ENCODE peak calls at places on chromosomes 7 and 10, in six cellular contexts. I is HCT116, Q is H1, B is NT2/D1, O is HepG2, D is K562. J is an unnamed sample.

GRCh38 chr7:118590107-118590506 is 365.6 kb downstream of the ANKRD7 start:
- DNase-seq in Q (no peak), I (peak), O (no peak), D (no peak), B (peak), J (no peak)

GRCh38 chr7:151415375-151416112 is 5.7 kb upstream of the WDR86 start:
- DNase-seq in D (no peak), O (peak), Q (no peak), I (no peak), B (no peak), J (no peak)

GRCh38 chr7:44608916-44609648 is 2.7 kb downstream of the OGDH start:
- DNase-seq in D (no peak), O (no peak), B (peak), I (no peak), Q (no peak), J (no peak)

GRCh38 chr7:150950496-150951180 is 27.5 kb downstream of the KCNH2 start:
- DNase-seq in O (no peak), D (no peak), I (no peak), B (no peak), Q (no peak), J (no peak)

GRCh38 chr7:44748948-44749731 is 493 bp downstream of the ZMIZ2 start:
- DNase-seq in B (no peak), D (peak), I (no peak), O (no peak), Q (no peak), J (no peak)

GRCh38 chr7:45978731-45979211 is 57.7 kb upstream of the IGFBP3 start:
- DNase-seq in O (no peak), D (no peak), B (no peak), Q (no peak), I (no peak), J (no peak)

GRCh38 chr7:148699772-148700629 is 1.3 kb downstream of the CUL1 start:
- DNase-seq in O (peak), Q (no peak), I (no peak), B (no peak), D (no peak), J (no peak)

GRCh38 chr7:44949315-44949714 is 29.5 kb downstream of the MYO1G start:
- DNase-seq in B (no peak), Q (no peak), I (no peak), D (no peak), O (no peak), J (no peak)

GRCh38 chr7:39002755-39003154 is 25.0 kb downstream of the POU6F2 start:
- DNase-seq in Q (no peak), B (no peak), O (no peak), D (no peak), I (no peak), J (no peak)

GRCh38 chr7:39453743-39454355 is 112.4 kb upstream of the YAE1 start:
- DNase-seq in I (peak), Q (peak), O (peak), D (peak), B (peak), J (peak)

GRCh38 chr10:118568327-118568848 is 27.1 kb downstream of the PRLHR start:
- DNase-seq in Q (no peak), O (peak), I (peak), B (peak), D (peak), J (peak)

GRCh38 chr7:7681936-7682329 is 36.5 kb downstream of the RPA3 start:
- DNase-seq in O (no peak), B (no peak), Q (no peak), D (no peak), I (no peak), J (no peak)

GRCh38 chr7:31443457-31443856 is 70.4 kb upstream of the ITPRID1 start:
- DNase-seq in O (peak), B (peak), I (peak), Q (no peak), D (peak), J (peak)

GRCh38 chr7:148987010-148987750 is 41.1 kb downstream of the PDIA4 start:
- DNase-seq in D (peak), B (peak), Q (peak), O (peak), I (peak), J (peak)

GRCh38 chr10:75234017-75234682 is 1.6 kb downstream of the COMTD1 start:
- DNase-seq in I (peak), O (peak), D (peak), Q (peak), B (peak), J (peak)

GRCh38 chr10:10830316-10831061 is 187.2 kb upstream of the CELF2 start:
- DNase-seq in I (no peak), O (no peak), Q (no peak), D (no peak), B (no peak), J (no peak)

GRCh38 chr7:7719235-7719634 is 828 bp upstream of the RPA3 start:
- DNase-seq in I (peak), Q (no peak), B (no peak), O (peak), D (no peak), J (peak)

GRCh38 chr7:5699951-5700384 is 81.5 kb downstream of the RNF216 start:
- DNase-seq in O (no peak), Q (no peak), B (no peak), D (no peak), I (no peak), J (peak)

GRCh38 chr10:17847586-17848296 is 38.6 kb downstream of the MRC1 start:
- DNase-seq in O (no peak), B (no peak), I (no peak), Q (no peak), D (peak), J (no peak)

GRCh38 chr7:69204936-69205335 is 393.3 kb upstream of the AUTS2 start:
- DNase-seq in Q (no peak), O (no peak), D (no peak), I (no peak), B (no peak), J (no peak)

GRCh38 chr10:651700-652099 is 37.8 kb downstream of the DIP2C start:
- DNase-seq in I (no peak), B (no peak), Q (no peak), D (no peak), O (no peak), J (no peak)

GRCh38 chr10:104314591-104315485 is 23.4 kb downstream of the ITPRIP start:
- DNase-seq in B (no peak), Q (no peak), D (no peak), I (no peak), O (no peak), J (no peak)

GRCh38 chr10:71736570-71737355 is 17.2 kb upstream of the C10orf105 start:
- DNase-seq in Q (no peak), I (no peak), D (no peak), B (no peak), O (no peak), J (no peak)

GRCh38 chr10:91432175-91432574 is 22.0 kb downstream of the HECTD2 start:
- DNase-seq in I (no peak), O (no peak), B (no peak), D (no peak), Q (no peak), J (no peak)

GRCh38 chr7:71106226-71106625 is 25.7 kb upstream of the GALNT17 start:
- DNase-seq in Q (no peak), O (no peak), B (no peak), D (no peak), I (no peak), J (no peak)

GRCh38 chr7:132805766-132806165 is 229.5 kb upstream of the PLXNA4 start:
- DNase-seq in Q (no peak), O (no peak), B (no peak), D (no peak), I (no peak), J (no peak)

GRCh38 chr10:75201793-75202307 is 8.7 kb upstream of the VDAC2 start:
- DNase-seq in O (peak), Q (no peak), B (no peak), I (no peak), D (no peak), J (no peak)

GRCh38 chr10:62374862-62375710 is 917 bp downstream of the ZNF365 start:
- DNase-seq in D (no peak), O (no peak), Q (no peak), B (no peak), I (no peak), J (no peak)

GRCh38 chr10:77784856-77785255 is 141.7 kb downstream of the DLG5 start:
- DNase-seq in O (no peak), Q (no peak), B (no peak), D (no peak), I (no peak), J (no peak)

GRCh38 chr7:48443051-48443450 is 271.8 kb downstream of the ABCA13 start:
- DNase-seq in I (no peak), Q (no peak), D (no peak), B (no peak), O (no peak), J (no peak)

GRCh38 chr10:72311667-72312066 is 37.9 kb downstream of the DDIT4 start:
- DNase-seq in I (no peak), D (no peak), Q (no peak), B (no peak), O (no peak), J (no peak)

GRCh38 chr10:73586583-73586984 is 4.6 kb downstream of the USP54 start:
- DNase-seq in O (peak), I (no peak), Q (no peak), B (no peak), D (no peak), J (no peak)
- TF ChIP-seq ZNF274 in O (no peak), I (no peak), Q (no peak), B (no peak), D (no peak), J (no peak)

GRCh38 chr7:95800787-95801186 is 28.4 kb downstream of the DYNC1I1 start:
- DNase-seq in D (no peak), Q (no peak), O (no peak), I (no peak), B (no peak), J (no peak)

GRCh38 chr7:95793658-95794057 is 21.3 kb downstream of the DYNC1I1 start:
- DNase-seq in B (no peak), D (no peak), O (no peak), Q (no peak), I (no peak), J (no peak)

GRCh38 chr7:95796617-95797016 is 24.3 kb downstream of the DYNC1I1 start:
- DNase-seq in B (no peak), Q (no peak), O (no peak), D (no peak), I (no peak), J (no peak)

GRCh38 chr7:95794917-95795515 is 22.7 kb downstream of the DYNC1I1 start:
- DNase-seq in D (peak), B (peak), I (peak), Q (no peak), O (peak), J (no peak)

GRCh38 chr7:95798401-95798930 is 26.1 kb downstream of the DYNC1I1 start:
- DNase-seq in O (no peak), I (no peak), D (no peak), Q (no peak), B (no peak), J (no peak)
- TF ChIP-seq ZNF274 in O (no peak), I (no peak), D (no peak), Q (no peak), B (no peak), J (no peak)

GRCh38 chr10:115026041-115026779 is 67.0 kb upstream of the ATRNL1 start:
- DNase-seq in O (no peak), D (no peak), I (no peak), Q (no peak), B (no peak), J (no peak)
- TF ChIP-seq ZNF274 in O (no peak), D (no peak), I (no peak), Q (no peak), B (no peak), J (no peak)

DNA sequence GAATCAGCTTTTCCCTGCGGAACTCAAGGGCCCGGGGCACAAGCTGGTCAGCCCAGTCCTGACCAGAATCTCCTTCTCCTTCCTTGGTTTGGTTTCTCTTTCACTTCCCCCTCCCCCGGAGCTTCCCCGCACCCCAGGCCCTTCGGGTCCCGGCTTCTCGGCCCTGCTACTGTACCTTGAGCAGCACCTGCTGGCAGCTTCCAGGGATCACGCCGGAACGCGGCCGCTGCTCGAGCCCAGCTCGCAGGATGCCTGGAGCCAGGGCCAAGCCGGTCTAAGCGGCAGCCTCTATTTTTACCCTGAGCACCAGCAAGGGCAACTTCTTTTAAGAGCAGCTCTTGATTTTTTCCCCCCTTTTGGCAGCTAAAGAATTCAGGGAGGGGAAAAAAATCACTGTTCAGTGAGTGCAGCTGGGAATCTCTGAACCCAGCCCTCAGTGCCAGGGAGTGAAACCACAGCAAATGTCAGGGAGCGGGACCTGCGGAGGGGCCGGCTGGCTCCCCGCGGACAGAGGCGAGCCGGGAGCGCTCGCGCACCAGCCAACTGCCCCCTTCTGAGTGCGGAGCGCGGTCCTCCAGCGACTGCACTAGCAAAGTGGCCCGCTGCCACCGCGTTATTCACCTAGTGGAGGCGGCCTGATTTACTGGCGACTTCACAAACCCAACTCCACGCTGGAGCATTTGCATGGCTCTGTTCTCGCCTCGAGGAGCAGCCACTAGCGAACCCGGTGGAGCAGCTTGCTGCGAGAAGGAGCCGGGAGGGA is 2.4 kb upstream of the INHBA start:
- DNase-seq in Q (peak), D (peak), B (peak), O (peak), I (no peak), J (peak)
- TF ChIP-seq ZNF274 in Q (no peak), D (no peak), B (no peak), O (no peak), I (no peak), J (no peak)

DNA sequence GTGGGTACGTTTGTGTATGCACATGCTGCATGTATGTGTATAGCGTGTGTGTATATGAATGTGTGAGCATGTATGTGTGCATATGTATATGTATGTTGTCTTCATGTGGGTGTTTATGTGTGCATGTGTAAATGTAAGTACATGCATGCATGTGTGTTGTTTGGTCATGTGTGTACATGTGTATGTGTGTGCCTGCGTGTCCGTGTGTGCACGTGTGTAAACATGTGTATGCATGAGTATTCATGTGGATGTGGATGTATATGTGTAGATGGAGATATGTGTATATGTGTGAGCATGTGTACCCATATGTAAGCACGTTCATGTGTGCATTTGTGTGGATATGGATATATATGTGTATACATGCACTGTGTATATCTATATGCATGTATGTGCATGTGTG is 5.5 kb upstream of the CFAP46 start:
- DNase-seq in D (no peak), O (no peak), I (no peak), B (no peak), Q (no peak), J (no peak)
- TF ChIP-seq ZNF274 in D (no peak), O (no peak), I (no peak), B (no peak), Q (no peak), J (no peak)

GRCh38 chr10:133225707-133226191 is 4.3 kb upstream of the UTF1 start:
- DNase-seq in B (no peak), Q (no peak), I (no peak), O (no peak), D (no peak), J (no peak)
- TF ChIP-seq ZNF274 in B (no peak), Q (no peak), I (no peak), O (no peak), D (no peak), J (no peak)

GRCh38 chr7:65946895-65947294 is 35.1 kb downstream of the GUSB start:
- DNase-seq in O (peak), Q (no peak), I (no peak), D (no peak), B (no peak), J (no peak)
- TF ChIP-seq ZNF274 in O (no peak), Q (no peak), I (no peak), D (no peak), B (no peak), J (no peak)

DNA sequence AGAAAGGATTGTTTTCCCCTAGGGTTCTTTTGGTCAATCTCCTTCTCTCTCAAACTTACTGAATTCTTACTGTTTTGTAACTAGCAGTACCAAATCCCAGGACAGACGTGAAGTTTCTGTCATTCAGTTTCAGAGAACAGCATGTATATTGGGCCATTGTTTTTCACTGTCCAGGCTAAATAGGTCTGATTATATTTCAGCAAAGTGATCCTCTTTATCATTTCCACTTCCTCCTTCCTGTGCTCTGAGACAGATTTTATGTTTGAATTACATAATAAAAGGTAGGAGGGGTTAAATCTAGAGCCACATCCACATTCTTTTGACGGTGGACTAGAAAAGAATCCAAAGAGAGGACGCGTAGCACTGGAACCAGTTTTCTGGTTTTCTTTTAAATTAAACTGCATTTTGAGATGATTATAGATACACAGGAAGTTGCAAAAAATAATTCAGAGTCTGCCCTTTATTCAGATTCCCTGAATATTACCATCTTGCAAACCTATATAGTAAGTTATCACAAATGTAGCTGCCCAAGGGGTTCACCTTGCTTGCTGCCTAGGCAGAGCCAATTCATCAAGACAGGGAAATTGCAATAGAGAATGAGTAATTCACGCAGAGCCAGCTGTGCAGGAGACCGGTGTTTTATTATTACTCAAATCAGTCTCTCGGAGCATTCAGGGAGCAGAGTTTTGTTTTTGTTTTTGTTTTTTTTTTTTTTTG is 40.1 kb downstream of the AKR1E2 start:
- DNase-seq in D (no peak), Q (no peak), O (no peak), I (no peak), B (no peak), J (no peak)
- TF ChIP-seq ZNF274 in D (no peak), Q (no peak), O (no peak), I (no peak), B (no peak), J (no peak)

GRCh38 chr10:113045155-113046055 is 95.4 kb downstream of the TCF7L2 start:
- DNase-seq in O (no peak), B (no peak), D (no peak), Q (no peak), I (no peak), J (no peak)
- TF ChIP-seq ZNF274 in O (no peak), B (no peak), D (no peak), Q (no peak), I (no peak), J (no peak)

J was measured in GM12878.